ENCODE peak calls at places on chromosome 5, in four cellular contexts. One of them, this sample, is unnamed.
A peak's percentile ranks its signal among the peaks of the same experiment; 100 is the strongest.

GRCh38 chr5:157020508-157021213 is 38.3 kb downstream of the HAVCR1 start:
- DNase-seq in A549: no peak
- DNase-seq in AG04449: no peak
- DNase-seq in foreskin fibroblast: no peak
- DNase-seq in this sample: no peak

GRCh38 chr5:72586788-72587530 is 79.7 kb upstream of the ZNF366 start:
- DNase-seq in foreskin fibroblast: peak; percentile 43
- DNase-seq in AG04449: no peak
- DNase-seq in A549: no peak
- DNase-seq in this sample: no peak

GRCh38 chr5:61120534-61120933 is 41.7 kb downstream of the SMIM15 start:
- DNase-seq in A549: no peak
- DNase-seq in AG04449: no peak
- DNase-seq in foreskin fibroblast: peak; percentile 7
- DNase-seq in this sample: no peak

GRCh38 chr5:150129813-150130492 is 25.7 kb downstream of the PDGFRB start:
- DNase-seq in AG04449: no peak
- DNase-seq in foreskin fibroblast: peak; percentile 90
- DNase-seq in A549: peak; percentile 94
- DNase-seq in this sample: peak; percentile 84

GRCh38 chr5:74631088-74631960 is 9.2 kb downstream of the ENC1 start:
- DNase-seq in foreskin fibroblast: peak; percentile 57
- DNase-seq in AG04449: no peak
- DNase-seq in A549: peak; percentile 57
- DNase-seq in this sample: no peak

GRCh38 chr5:165573445-165573844 is 2068.0 kb downstream of the MAT2B start:
- DNase-seq in foreskin fibroblast: no peak
- DNase-seq in A549: no peak
- DNase-seq in AG04449: no peak
- DNase-seq in this sample: no peak

GRCh38 chr5:159120446-159120845 is 20.7 kb upstream of the EBF1 start:
- DNase-seq in A549: no peak
- DNase-seq in AG04449: no peak
- DNase-seq in foreskin fibroblast: peak; percentile 30
- DNase-seq in this sample: no peak

GRCh38 chr5:142181096-142181495 is 72.5 kb downstream of the NDFIP1 start:
- DNase-seq in foreskin fibroblast: no peak
- DNase-seq in AG04449: no peak
- DNase-seq in A549: no peak
- DNase-seq in this sample: no peak

GRCh38 chr5:9288234-9288633 is 257.6 kb downstream of the SEMA5A start:
- DNase-seq in foreskin fibroblast: no peak
- DNase-seq in AG04449: no peak
- DNase-seq in A549: no peak
- DNase-seq in this sample: no peak

GRCh38 chr5:151581841-151582583 is 9.1 kb downstream of the FAT2 start:
- DNase-seq in AG04449: no peak
- DNase-seq in foreskin fibroblast: no peak
- DNase-seq in A549: no peak
- DNase-seq in this sample: no peak

GRCh38 chr5:13508559-13508958 is 435.9 kb downstream of the DNAH5 start:
- DNase-seq in foreskin fibroblast: no peak
- DNase-seq in AG04449: no peak
- DNase-seq in A549: no peak
- DNase-seq in this sample: no peak

GRCh38 chr5:91038180-91038808 is 344.8 kb downstream of the ARRDC3 start:
- DNase-seq in foreskin fibroblast: peak; percentile 18
- DNase-seq in A549: no peak
- DNase-seq in AG04449: no peak
- DNase-seq in this sample: no peak

GRCh38 chr5:55923177-55923872 is 71.4 kb downstream of the IL6ST start:
- DNase-seq in foreskin fibroblast: no peak
- DNase-seq in A549: no peak
- DNase-seq in AG04449: no peak
- DNase-seq in this sample: peak; percentile 66

GRCh38 chr5:43193171-43193951 is 1.3 kb downstream of the NIM1K start:
- DNase-seq in A549: peak; percentile 76
- DNase-seq in AG04449: peak; percentile 75
- DNase-seq in foreskin fibroblast: peak; percentile 96
- DNase-seq in this sample: peak; percentile 7

GRCh38 chr5:180900178-180900577 is 1.2 kb downstream of the BTNL8 start:
- DNase-seq in A549: no peak
- DNase-seq in AG04449: no peak
- DNase-seq in foreskin fibroblast: no peak
- DNase-seq in this sample: no peak

GRCh38 chr5:99191181-99191775 is 262.5 kb upstream of the CHD1 start:
- DNase-seq in foreskin fibroblast: no peak
- DNase-seq in A549: no peak
- DNase-seq in AG04449: no peak
- DNase-seq in this sample: no peak

GRCh38 chr5:78920604-78921003 is 64.5 kb downstream of the ARSB start:
- DNase-seq in AG04449: no peak
- DNase-seq in foreskin fibroblast: peak; percentile 65
- DNase-seq in A549: no peak
- DNase-seq in this sample: no peak

GRCh38 chr5:138091685-138092084 is 7.9 kb downstream of the WNT8A start:
- DNase-seq in foreskin fibroblast: no peak
- DNase-seq in A549: no peak
- DNase-seq in AG04449: no peak
- DNase-seq in this sample: no peak

GRCh38 chr5:59608745-59609144 is 284.8 kb downstream of the PDE4D start:
- DNase-seq in foreskin fibroblast: peak; percentile 35
- DNase-seq in A549: no peak
- DNase-seq in AG04449: no peak
- DNase-seq in this sample: no peak

GRCh38 chr5:136030956-136031611 is 2.3 kb downstream of the TGFBI start:
- DNase-seq in AG04449: no peak
- DNase-seq in foreskin fibroblast: peak; percentile 55
- DNase-seq in A549: no peak
- DNase-seq in this sample: no peak

GRCh38 chr5:128711216-128711615 is 173.2 kb upstream of the FBN2 start:
- DNase-seq in A549: no peak
- DNase-seq in AG04449: no peak
- DNase-seq in foreskin fibroblast: peak; percentile 34
- DNase-seq in this sample: no peak

GRCh38 chr5:7047862-7048261 is 334.6 kb downstream of the TENT4A start:
- DNase-seq in A549: no peak
- DNase-seq in foreskin fibroblast: no peak
- DNase-seq in AG04449: no peak
- DNase-seq in this sample: no peak

DNA sequence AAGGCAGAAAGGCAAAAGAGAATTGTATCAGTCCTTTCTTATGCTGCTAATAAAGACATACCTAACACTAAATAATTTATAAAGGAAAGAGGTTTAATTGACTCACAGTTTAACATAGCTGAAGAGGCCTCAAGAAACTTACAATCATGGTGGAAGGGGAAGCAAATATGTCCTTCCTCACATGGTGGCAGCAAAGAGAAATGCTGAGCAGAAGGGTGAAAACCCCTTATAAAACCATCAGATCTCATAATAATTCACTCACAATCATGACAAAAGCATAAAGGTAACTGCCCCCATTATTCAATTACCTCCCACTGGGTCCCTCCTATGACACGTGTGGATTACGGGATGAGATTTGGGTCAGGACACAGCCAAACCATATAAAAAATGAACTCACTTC is 312.5 kb upstream of the PTGER4 start:
- DNase-seq in foreskin fibroblast: peak; percentile 53
- DNase-seq in A549: no peak
- DNase-seq in AG04449: no peak
- DNase-seq in this sample: no peak
- TF ChIP-seq CTCF in foreskin fibroblast: no peak
- TF ChIP-seq CTCF in A549: no peak
- TF ChIP-seq CTCF in AG04449: no peak
- TF ChIP-seq CTCF in this sample: no peak

GRCh38 chr5:148841519-148841918 is 15.1 kb downstream of the ADRB2 start:
- DNase-seq in A549: no peak
- DNase-seq in foreskin fibroblast: no peak
- DNase-seq in AG04449: no peak
- DNase-seq in this sample: no peak

GRCh38 chr5:148843510-148844318 is 17.3 kb downstream of the ADRB2 start:
- DNase-seq in AG04449: no peak
- DNase-seq in A549: no peak
- DNase-seq in foreskin fibroblast: peak; percentile 75
- DNase-seq in this sample: no peak

GRCh38 chr5:148846930-148847329 is 20.5 kb downstream of the ADRB2 start:
- DNase-seq in AG04449: no peak
- DNase-seq in foreskin fibroblast: peak; percentile 63
- DNase-seq in A549: no peak
- DNase-seq in this sample: no peak

GRCh38 chr5:148842161-148842560 is 15.8 kb downstream of the ADRB2 start:
- DNase-seq in foreskin fibroblast: no peak
- DNase-seq in A549: no peak
- DNase-seq in AG04449: no peak
- DNase-seq in this sample: no peak

GRCh38 chr5:148844433-148845279 is 18.2 kb downstream of the ADRB2 start:
- DNase-seq in A549: no peak
- DNase-seq in foreskin fibroblast: no peak
- DNase-seq in AG04449: no peak
- DNase-seq in this sample: no peak
- TF ChIP-seq CTCF in A549: no peak
- TF ChIP-seq CTCF in foreskin fibroblast: peak; percentile 11
- TF ChIP-seq CTCF in AG04449: no peak
- TF ChIP-seq CTCF in this sample: no peak

GRCh38 chr5:11046160-11046559 is 285.1 kb upstream of the DAP start:
- DNase-seq in A549: no peak
- DNase-seq in foreskin fibroblast: peak; percentile 10
- DNase-seq in AG04449: no peak
- DNase-seq in this sample: no peak
- TF ChIP-seq CTCF in A549: peak; percentile 21
- TF ChIP-seq CTCF in foreskin fibroblast: peak; percentile 31
- TF ChIP-seq CTCF in AG04449: peak; percentile 14
- TF ChIP-seq CTCF in this sample: no peak

GRCh38 chr5:146041180-146041789 is 64.1 kb downstream of the PLAC8L1 start:
- DNase-seq in foreskin fibroblast: peak; percentile 19
- DNase-seq in AG04449: no peak
- DNase-seq in A549: no peak
- DNase-seq in this sample: no peak
- TF ChIP-seq CTCF in foreskin fibroblast: peak; percentile 5
- TF ChIP-seq CTCF in AG04449: no peak
- TF ChIP-seq CTCF in A549: peak; percentile 29
- TF ChIP-seq CTCF in this sample: peak; percentile 83

DNA sequence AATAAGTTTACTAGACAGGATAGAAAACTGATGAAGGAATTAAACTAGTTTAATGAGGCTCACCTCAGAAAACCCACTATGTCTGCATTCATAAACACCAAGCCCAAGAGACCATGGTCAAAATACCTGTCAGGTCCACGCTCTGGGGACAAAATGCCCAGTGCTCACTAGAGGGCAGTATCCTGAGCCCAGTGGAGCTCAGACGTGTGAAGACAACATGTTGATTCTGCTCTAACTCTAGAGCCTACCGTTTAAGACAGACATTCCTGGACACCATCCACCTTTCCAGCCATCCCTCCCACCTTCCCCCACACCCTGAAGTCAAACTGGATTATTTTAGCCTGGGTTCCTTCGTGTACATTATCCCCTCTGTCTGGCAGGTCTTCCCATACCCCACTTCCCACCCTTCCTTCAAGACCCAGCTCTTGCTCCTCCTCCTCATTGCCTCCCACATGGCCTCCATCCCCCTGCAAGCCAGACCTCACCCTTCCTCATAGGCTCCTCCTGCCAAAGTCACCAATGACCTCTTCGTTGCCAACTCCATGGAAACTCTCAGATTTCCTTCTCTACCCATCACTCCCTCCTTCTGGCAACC is 142.3 kb upstream of the FSTL4 start:
- DNase-seq in foreskin fibroblast: peak; percentile 20
- DNase-seq in AG04449: no peak
- DNase-seq in A549: peak; percentile 44
- DNase-seq in this sample: peak; percentile 60
- TF ChIP-seq CTCF in foreskin fibroblast: peak; percentile 60
- TF ChIP-seq CTCF in AG04449: peak; percentile 63
- TF ChIP-seq CTCF in A549: peak; percentile 51
- TF ChIP-seq CTCF in this sample: peak; percentile 56

DNA sequence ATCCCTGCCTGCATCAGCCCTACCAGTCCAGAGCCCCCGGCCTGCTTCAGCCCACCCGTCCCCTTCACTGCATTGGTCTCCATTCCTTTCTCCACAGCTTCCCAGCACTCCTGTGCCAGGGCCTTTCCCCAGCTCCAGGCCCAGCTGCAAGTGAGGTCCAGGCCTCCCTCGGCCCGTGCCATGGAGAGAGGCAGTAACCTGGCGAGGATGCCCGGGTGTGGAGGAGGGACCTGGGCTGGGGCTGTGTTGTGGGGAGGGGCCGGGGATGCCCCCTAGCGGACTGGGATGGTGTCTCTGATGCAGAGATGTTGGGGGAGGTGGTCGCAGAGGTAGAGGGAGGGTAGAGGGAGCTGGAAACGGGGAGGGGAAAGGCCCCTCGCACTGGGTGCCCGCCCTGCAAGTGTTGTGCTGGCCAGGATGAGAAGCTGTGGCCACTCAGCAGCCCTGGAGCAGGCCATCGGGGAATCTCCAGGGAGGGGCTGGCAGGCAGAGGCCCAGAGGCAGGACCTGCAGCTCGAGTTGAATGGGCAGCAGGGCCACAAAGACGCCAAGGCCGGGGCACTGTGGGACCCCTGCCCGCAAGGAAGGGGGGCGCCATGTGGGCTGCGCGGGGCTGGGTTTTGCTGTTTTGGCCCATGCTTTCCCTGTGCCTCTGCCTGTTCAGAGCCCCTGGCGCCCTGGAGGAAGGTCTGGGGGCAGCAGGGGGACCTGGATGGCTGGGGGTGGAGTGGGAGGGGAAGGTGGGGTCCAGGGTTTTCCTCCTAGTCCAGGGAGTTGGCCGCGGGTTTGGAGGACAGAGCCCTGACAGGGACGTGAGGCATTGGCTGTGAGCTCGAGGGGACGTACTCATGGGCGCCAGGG is 26.0 kb upstream of the NKD2 start:
- DNase-seq in foreskin fibroblast: no peak
- DNase-seq in AG04449: no peak
- DNase-seq in A549: peak; percentile 65
- DNase-seq in this sample: peak; percentile 64
- TF ChIP-seq CTCF in foreskin fibroblast: no peak
- TF ChIP-seq CTCF in AG04449: peak; percentile 33
- TF ChIP-seq CTCF in A549: peak; percentile 46
- TF ChIP-seq CTCF in this sample: peak; percentile 40

This sample was measured in endothelial cell.